ENCODE peak calls at places on chromosomes 1 and 21, in five cellular contexts. One of them, this sample, is unnamed.

GRCh38 chr1:241660424-241660972 is 8.4 kb downstream of the WDR64 start:
- DNase-seq in D341Med: no peak
- DNase-seq in M059J: no peak
- DNase-seq in HT1080: no peak
- DNase-seq in left ventricle myocardium inferior: no peak
- DNase-seq in this sample: no peak

GRCh38 chr1:178361847-178362246 is 134.9 kb downstream of the CLEC20A start:
- DNase-seq in HT1080: no peak
- DNase-seq in left ventricle myocardium inferior: no peak
- DNase-seq in M059J: no peak
- DNase-seq in D341Med: no peak
- DNase-seq in this sample: peak

GRCh38 chr1:187261637-187262036 is 432.9 kb downstream of the PLA2G4A start:
- DNase-seq in M059J: no peak
- DNase-seq in left ventricle myocardium inferior: no peak
- DNase-seq in D341Med: no peak
- DNase-seq in HT1080: no peak
- DNase-seq in this sample: no peak

GRCh38 chr1:231934797-231935196 is 308.2 kb downstream of the DISC1 start:
- DNase-seq in left ventricle myocardium inferior: no peak
- DNase-seq in HT1080: no peak
- DNase-seq in M059J: peak
- DNase-seq in D341Med: peak
- DNase-seq in this sample: no peak

GRCh38 chr1:202575906-202576653 is 134.2 kb downstream of the SYT2 start:
- DNase-seq in M059J: peak
- DNase-seq in D341Med: no peak
- DNase-seq in HT1080: no peak
- DNase-seq in left ventricle myocardium inferior: no peak
- DNase-seq in this sample: no peak

GRCh38 chr1:116131866-116132605 is 20.8 kb downstream of the MAB21L3 start:
- DNase-seq in D341Med: no peak
- DNase-seq in left ventricle myocardium inferior: no peak
- DNase-seq in HT1080: no peak
- DNase-seq in M059J: no peak
- DNase-seq in this sample: no peak

GRCh38 chr1:165697491-165697880 is 876 bp downstream of the ALDH9A1 start:
- DNase-seq in D341Med: no peak
- DNase-seq in HT1080: peak
- DNase-seq in left ventricle myocardium inferior: no peak
- DNase-seq in M059J: peak
- DNase-seq in this sample: no peak

GRCh38 chr21:23475518-23476189 is 2131.6 kb downstream of the MRPL39 start:
- DNase-seq in HT1080: peak
- DNase-seq in left ventricle myocardium inferior: no peak
- DNase-seq in D341Med: no peak
- DNase-seq in M059J: no peak
- DNase-seq in this sample: no peak

GRCh38 chr1:39507230-39507928 is 15.9 kb downstream of the BMP8A start:
- DNase-seq in M059J: no peak
- DNase-seq in left ventricle myocardium inferior: no peak
- DNase-seq in HT1080: no peak
- DNase-seq in D341Med: peak
- DNase-seq in this sample: no peak

GRCh38 chr1:232508161-232508661 is 121.7 kb downstream of the SIPA1L2 start:
- DNase-seq in HT1080: no peak
- DNase-seq in M059J: peak
- DNase-seq in left ventricle myocardium inferior: no peak
- DNase-seq in D341Med: no peak
- DNase-seq in this sample: no peak

GRCh38 chr1:12436345-12436658 is 181.7 kb downstream of the DHRS3 start:
- DNase-seq in HT1080: no peak
- DNase-seq in D341Med: no peak
- DNase-seq in M059J: peak
- DNase-seq in left ventricle myocardium inferior: no peak
- DNase-seq in this sample: no peak

GRCh38 chr1:37717631-37718030 is 25.3 kb downstream of the CDCA8 start:
- DNase-seq in HT1080: no peak
- DNase-seq in M059J: no peak
- DNase-seq in D341Med: no peak
- DNase-seq in left ventricle myocardium inferior: no peak
- DNase-seq in this sample: no peak

GRCh38 chr1:203932559-203932958 is 71.2 kb downstream of the SNRPE start:
- DNase-seq in left ventricle myocardium inferior: no peak
- DNase-seq in M059J: no peak
- DNase-seq in D341Med: no peak
- DNase-seq in HT1080: no peak
- DNase-seq in this sample: no peak

GRCh38 chr21:31945576-31945975 is 72.8 kb downstream of the HUNK start:
- DNase-seq in left ventricle myocardium inferior: no peak
- DNase-seq in D341Med: no peak
- DNase-seq in HT1080: no peak
- DNase-seq in M059J: peak
- DNase-seq in this sample: no peak

GRCh38 chr1:219847215-219847855 is 81.0 kb downstream of the SLC30A10 start:
- DNase-seq in M059J: no peak
- DNase-seq in HT1080: peak
- DNase-seq in D341Med: no peak
- DNase-seq in left ventricle myocardium inferior: no peak
- DNase-seq in this sample: no peak

This sample was measured in T47D.